ENCODE peak calls at places on chromosomes 3 and 15, in eight cellular contexts. One of them, this sample, is unnamed.

GRCh38 chr15:33915571-33916407 is 52.5 kb upstream of the CHRM5 start:
- DNase-seq in right lobe of liver: no peak
- DNase-seq in lower lobe of right lung: no peak
- DNase-seq in endothelial cell of umbilical vein: no peak
- DNase-seq in AG09309: no peak
- DNase-seq in BE2C: peak; percentile 43
- DNase-seq in esophagus muscularis mucosa: no peak
- DNase-seq in fibroblast of villous mesenchyme: no peak
- DNase-seq in this sample: no peak

GRCh38 chr3:32553459-32553858 is 17.2 kb downstream of the DYNC1LI1 start:
- DNase-seq in right lobe of liver: no peak
- DNase-seq in lower lobe of right lung: no peak
- DNase-seq in endothelial cell of umbilical vein: no peak
- DNase-seq in AG09309: no peak
- DNase-seq in BE2C: no peak
- DNase-seq in esophagus muscularis mucosa: no peak
- DNase-seq in fibroblast of villous mesenchyme: no peak
- DNase-seq in this sample: no peak

GRCh38 chr15:91855684-91856553 is 2.4 kb downstream of the SLCO3A1 start:
- DNase-seq in right lobe of liver: no peak
- DNase-seq in lower lobe of right lung: peak; percentile 61
- DNase-seq in endothelial cell of umbilical vein: no peak
- DNase-seq in AG09309: no peak
- DNase-seq in BE2C: peak; percentile 47
- DNase-seq in esophagus muscularis mucosa: peak; percentile 21
- DNase-seq in fibroblast of villous mesenchyme: no peak
- DNase-seq in this sample: peak; percentile 14

GRCh38 chr3:150377601-150378466 is 30.3 kb upstream of the TSC22D2 start:
- DNase-seq in right lobe of liver: no peak
- DNase-seq in lower lobe of right lung: no peak
- DNase-seq in endothelial cell of umbilical vein: no peak
- DNase-seq in AG09309: no peak
- DNase-seq in BE2C: no peak
- DNase-seq in esophagus muscularis mucosa: peak; percentile 68
- DNase-seq in fibroblast of villous mesenchyme: no peak
- DNase-seq in this sample: no peak

GRCh38 chr3:43791246-43791645 is 100.5 kb downstream of the ABHD5 start:
- DNase-seq in right lobe of liver: no peak
- DNase-seq in lower lobe of right lung: no peak
- DNase-seq in endothelial cell of umbilical vein: no peak
- DNase-seq in AG09309: no peak
- DNase-seq in BE2C: no peak
- DNase-seq in esophagus muscularis mucosa: peak; percentile 66
- DNase-seq in fibroblast of villous mesenchyme: no peak
- DNase-seq in this sample: no peak

GRCh38 chr15:29978411-29979382 is 104.1 kb upstream of the GOLGA8J start:
- DNase-seq in right lobe of liver: no peak
- DNase-seq in lower lobe of right lung: no peak
- DNase-seq in endothelial cell of umbilical vein: no peak
- DNase-seq in AG09309: no peak
- DNase-seq in BE2C: no peak
- DNase-seq in esophagus muscularis mucosa: peak; percentile 24
- DNase-seq in fibroblast of villous mesenchyme: peak; percentile 72
- DNase-seq in this sample: peak; percentile 43

GRCh38 chr15:83430436-83430835 is 16.7 kb upstream of the SH3GL3 start:
- DNase-seq in right lobe of liver: no peak
- DNase-seq in lower lobe of right lung: no peak
- DNase-seq in endothelial cell of umbilical vein: no peak
- DNase-seq in AG09309: no peak
- DNase-seq in BE2C: no peak
- DNase-seq in esophagus muscularis mucosa: no peak
- DNase-seq in fibroblast of villous mesenchyme: no peak
- DNase-seq in this sample: no peak

GRCh38 chr15:58952751-58953150 is 19.3 kb upstream of the SLTM start:
- DNase-seq in right lobe of liver: no peak
- DNase-seq in lower lobe of right lung: no peak
- DNase-seq in endothelial cell of umbilical vein: peak; percentile 19
- DNase-seq in AG09309: no peak
- DNase-seq in BE2C: no peak
- DNase-seq in esophagus muscularis mucosa: no peak
- DNase-seq in fibroblast of villous mesenchyme: no peak
- DNase-seq in this sample: no peak

GRCh38 chr3:184874709-184875644 is 63.0 kb downstream of the VPS8 start:
- DNase-seq in right lobe of liver: no peak
- DNase-seq in lower lobe of right lung: no peak
- DNase-seq in endothelial cell of umbilical vein: peak; percentile 52
- DNase-seq in AG09309: no peak
- DNase-seq in BE2C: peak; percentile 43
- DNase-seq in esophagus muscularis mucosa: no peak
- DNase-seq in fibroblast of villous mesenchyme: peak; percentile 35
- DNase-seq in this sample: no peak

GRCh38 chr15:80984856-80985255 is 4.8 kb downstream of the MESD start:
- DNase-seq in right lobe of liver: no peak
- DNase-seq in lower lobe of right lung: no peak
- DNase-seq in endothelial cell of umbilical vein: no peak
- DNase-seq in AG09309: no peak
- DNase-seq in BE2C: no peak
- DNase-seq in esophagus muscularis mucosa: no peak
- DNase-seq in fibroblast of villous mesenchyme: peak; percentile 45
- DNase-seq in this sample: no peak

GRCh38 chr3:49500408-49501257 is 30.6 kb downstream of the DAG1 start:
- DNase-seq in right lobe of liver: peak; percentile 61
- DNase-seq in lower lobe of right lung: peak; percentile 54
- DNase-seq in endothelial cell of umbilical vein: peak; percentile 79
- DNase-seq in AG09309: peak; percentile 96
- DNase-seq in BE2C: peak; percentile 34
- DNase-seq in esophagus muscularis mucosa: no peak
- DNase-seq in fibroblast of villous mesenchyme: peak; percentile 98
- DNase-seq in this sample: peak; percentile 94

GRCh38 chr15:75067123-75067854 is 43.9 kb downstream of the PPCDC start:
- DNase-seq in right lobe of liver: no peak
- DNase-seq in lower lobe of right lung: no peak
- DNase-seq in endothelial cell of umbilical vein: peak; percentile 39
- DNase-seq in AG09309: no peak
- DNase-seq in BE2C: no peak
- DNase-seq in esophagus muscularis mucosa: no peak
- DNase-seq in fibroblast of villous mesenchyme: peak; percentile 73
- DNase-seq in this sample: no peak

GRCh38 chr3:113594066-113594465 is 61.7 kb downstream of the SIDT1 start:
- DNase-seq in right lobe of liver: no peak
- DNase-seq in lower lobe of right lung: no peak
- DNase-seq in endothelial cell of umbilical vein: no peak
- DNase-seq in AG09309: no peak
- DNase-seq in BE2C: no peak
- DNase-seq in esophagus muscularis mucosa: no peak
- DNase-seq in fibroblast of villous mesenchyme: no peak
- DNase-seq in this sample: no peak

GRCh38 chr15:60546764-60547163 is 67.8 kb upstream of the ICE2 start:
- DNase-seq in right lobe of liver: no peak
- DNase-seq in lower lobe of right lung: no peak
- DNase-seq in endothelial cell of umbilical vein: no peak
- DNase-seq in AG09309: no peak
- DNase-seq in BE2C: no peak
- DNase-seq in esophagus muscularis mucosa: no peak
- DNase-seq in fibroblast of villous mesenchyme: no peak
- DNase-seq in this sample: no peak

GRCh38 chr3:49869525-49870126 is at the start of gene CAMKV:
- DNase-seq in right lobe of liver: no peak
- DNase-seq in lower lobe of right lung: no peak
- DNase-seq in endothelial cell of umbilical vein: no peak
- DNase-seq in AG09309: no peak
- DNase-seq in BE2C: peak; percentile 72
- DNase-seq in esophagus muscularis mucosa: no peak
- DNase-seq in fibroblast of villous mesenchyme: no peak
- DNase-seq in this sample: peak; percentile 88

GRCh38 chr3:129560931-129561594 is 18.1 kb downstream of the H1-8 start:
- DNase-seq in right lobe of liver: peak; percentile 55
- DNase-seq in lower lobe of right lung: peak; percentile 82
- DNase-seq in endothelial cell of umbilical vein: peak; percentile 82
- DNase-seq in AG09309: peak; percentile 51
- DNase-seq in BE2C: peak; percentile 90
- DNase-seq in esophagus muscularis mucosa: no peak
- DNase-seq in fibroblast of villous mesenchyme: peak; percentile 90
- DNase-seq in this sample: peak; percentile 99

GRCh38 chr15:65066635-65067333 is 1.0 kb downstream of the RASL12 start:
- DNase-seq in right lobe of liver: no peak
- DNase-seq in lower lobe of right lung: peak; percentile 39
- DNase-seq in endothelial cell of umbilical vein: no peak
- DNase-seq in AG09309: no peak
- DNase-seq in BE2C: no peak
- DNase-seq in esophagus muscularis mucosa: no peak
- DNase-seq in fibroblast of villous mesenchyme: no peak
- DNase-seq in this sample: peak; percentile 29

GRCh38 chr15:80323285-80323684 is 71.3 kb upstream of the CTXND1 start:
- DNase-seq in right lobe of liver: no peak
- DNase-seq in lower lobe of right lung: no peak
- DNase-seq in endothelial cell of umbilical vein: no peak
- DNase-seq in AG09309: no peak
- DNase-seq in BE2C: no peak
- DNase-seq in esophagus muscularis mucosa: no peak
- DNase-seq in fibroblast of villous mesenchyme: no peak
- DNase-seq in this sample: no peak

GRCh38 chr3:52022323-52023100 is 26.8 kb upstream of the RPL29 start:
- DNase-seq in right lobe of liver: no peak
- DNase-seq in lower lobe of right lung: no peak
- DNase-seq in endothelial cell of umbilical vein: no peak
- DNase-seq in AG09309: no peak
- DNase-seq in BE2C: peak; percentile 87
- DNase-seq in esophagus muscularis mucosa: no peak
- DNase-seq in fibroblast of villous mesenchyme: no peak
- DNase-seq in this sample: peak; percentile 96

GRCh38 chr3:21117397-21117796 is 633.6 kb downstream of the ZNF385D start:
- DNase-seq in right lobe of liver: no peak
- DNase-seq in lower lobe of right lung: no peak
- DNase-seq in endothelial cell of umbilical vein: no peak
- DNase-seq in AG09309: no peak
- DNase-seq in BE2C: no peak
- DNase-seq in esophagus muscularis mucosa: no peak
- DNase-seq in fibroblast of villous mesenchyme: no peak
- DNase-seq in this sample: no peak

GRCh38 chr3:157263027-157263426 is 103.1 kb upstream of the CCNL1 start:
- DNase-seq in right lobe of liver: no peak
- DNase-seq in lower lobe of right lung: no peak
- DNase-seq in endothelial cell of umbilical vein: peak; percentile 90
- DNase-seq in AG09309: no peak
- DNase-seq in BE2C: no peak
- DNase-seq in esophagus muscularis mucosa: no peak
- DNase-seq in fibroblast of villous mesenchyme: no peak
- DNase-seq in this sample: no peak

GRCh38 chr15:98690272-98690671 is 41.9 kb downstream of the IGF1R start:
- DNase-seq in right lobe of liver: no peak
- DNase-seq in lower lobe of right lung: no peak
- DNase-seq in endothelial cell of umbilical vein: no peak
- DNase-seq in AG09309: no peak
- DNase-seq in BE2C: no peak
- DNase-seq in esophagus muscularis mucosa: no peak
- DNase-seq in fibroblast of villous mesenchyme: no peak
- DNase-seq in this sample: no peak

GRCh38 chr3:85360742-85361387 is 402.1 kb downstream of the CADM2 start:
- DNase-seq in right lobe of liver: peak; percentile 31
- DNase-seq in lower lobe of right lung: no peak
- DNase-seq in endothelial cell of umbilical vein: peak; percentile 1
- DNase-seq in AG09309: no peak
- DNase-seq in BE2C: peak; percentile 79
- DNase-seq in esophagus muscularis mucosa: no peak
- DNase-seq in fibroblast of villous mesenchyme: peak; percentile 0
- DNase-seq in this sample: no peak
- TF ChIP-seq CTCF in right lobe of liver: peak; percentile 55
- TF ChIP-seq CTCF in lower lobe of right lung: peak; percentile 41
- TF ChIP-seq CTCF in endothelial cell of umbilical vein: peak; percentile 4
- TF ChIP-seq CTCF in AG09309: no peak
- TF ChIP-seq CTCF in BE2C: peak; percentile 91
- TF ChIP-seq CTCF in esophagus muscularis mucosa: peak; percentile 28
- TF ChIP-seq CTCF in fibroblast of villous mesenchyme: no peak
- TF ChIP-seq CTCF in this sample: no peak

DNA sequence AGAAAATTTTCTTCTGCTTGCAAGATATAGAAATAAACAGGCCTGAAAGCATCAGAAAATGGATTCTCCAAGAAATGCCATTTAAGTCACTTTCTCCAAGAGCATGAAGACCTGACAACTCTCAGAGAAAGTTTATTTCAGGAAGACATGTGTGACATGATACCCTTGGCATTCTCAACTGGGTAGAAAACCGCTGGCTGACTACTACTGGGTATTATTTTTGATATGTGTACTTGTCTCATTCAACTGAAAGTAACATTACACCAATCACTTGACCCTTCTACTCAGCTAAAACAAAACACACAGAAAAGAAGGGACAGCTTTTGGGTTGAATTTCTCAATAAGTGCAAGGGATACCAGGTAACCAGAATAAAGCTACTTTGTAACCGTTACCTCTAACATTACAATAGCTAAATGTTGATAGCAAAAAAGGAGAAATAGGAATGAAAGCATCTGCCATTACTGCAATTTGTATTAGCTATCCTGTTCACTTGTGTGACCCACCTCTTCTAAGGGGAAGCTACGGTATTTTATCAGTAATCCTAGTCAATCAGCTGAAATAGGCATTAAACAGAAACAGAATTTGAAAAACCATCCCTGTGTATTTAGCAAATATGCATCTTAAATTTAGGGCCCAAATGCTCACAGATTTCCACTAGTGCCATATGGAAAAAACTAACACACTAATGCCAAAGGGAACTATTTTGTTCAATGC is 7.3 kb downstream of the TRA2B start:
- DNase-seq in right lobe of liver: no peak
- DNase-seq in lower lobe of right lung: no peak
- DNase-seq in endothelial cell of umbilical vein: peak; percentile 27
- DNase-seq in AG09309: no peak
- DNase-seq in BE2C: no peak
- DNase-seq in esophagus muscularis mucosa: no peak
- DNase-seq in fibroblast of villous mesenchyme: no peak
- DNase-seq in this sample: no peak
- H3K4me3 ChIP-seq in right lobe of liver: no peak overlapping the region
- H3K4me3 ChIP-seq in lower lobe of right lung: peak overlapping the region; percentile 1
- H3K4me3 ChIP-seq in endothelial cell of umbilical vein: peak overlapping the region; percentile 98
- H3K4me3 ChIP-seq in AG09309: no peak overlapping the region
- H3K4me3 ChIP-seq in BE2C: no peak overlapping the region
- H3K4me3 ChIP-seq in esophagus muscularis mucosa: peak overlapping the region; percentile 20
- H3K4me3 ChIP-seq in fibroblast of villous mesenchyme: peak overlapping the region; percentile 19
- H3K4me3 ChIP-seq in this sample: peak overlapping the region; percentile 40

GRCh38 chr3:41893977-41894376 is 67.9 kb downstream of the ULK4 start:
- DNase-seq in right lobe of liver: no peak
- DNase-seq in lower lobe of right lung: no peak
- DNase-seq in endothelial cell of umbilical vein: peak; percentile 75
- DNase-seq in AG09309: peak; percentile 28
- DNase-seq in BE2C: no peak
- DNase-seq in esophagus muscularis mucosa: no peak
- DNase-seq in fibroblast of villous mesenchyme: peak; percentile 73
- DNase-seq in this sample: peak; percentile 46
- TF ChIP-seq CTCF in right lobe of liver: peak; percentile 55
- TF ChIP-seq CTCF in lower lobe of right lung: peak; percentile 52
- TF ChIP-seq CTCF in endothelial cell of umbilical vein: peak; percentile 14
- TF ChIP-seq CTCF in AG09309: peak; percentile 36
- TF ChIP-seq CTCF in BE2C: peak; percentile 38
- TF ChIP-seq CTCF in esophagus muscularis mucosa: peak; percentile 52
- TF ChIP-seq CTCF in fibroblast of villous mesenchyme: peak; percentile 53
- TF ChIP-seq CTCF in this sample: peak; percentile 59

GRCh38 chr3:193779933-193780332 is 186.9 kb downstream of the OPA1 start:
- DNase-seq in right lobe of liver: no peak
- DNase-seq in lower lobe of right lung: no peak
- DNase-seq in endothelial cell of umbilical vein: no peak
- DNase-seq in AG09309: no peak
- DNase-seq in BE2C: no peak
- DNase-seq in esophagus muscularis mucosa: no peak
- DNase-seq in fibroblast of villous mesenchyme: no peak
- DNase-seq in this sample: no peak
- H3K4me3 ChIP-seq in right lobe of liver: no peak overlapping the region
- H3K4me3 ChIP-seq in lower lobe of right lung: no peak overlapping the region
- H3K4me3 ChIP-seq in endothelial cell of umbilical vein: no peak overlapping the region
- H3K4me3 ChIP-seq in AG09309: no peak overlapping the region
- H3K4me3 ChIP-seq in BE2C: no peak overlapping the region
- H3K4me3 ChIP-seq in esophagus muscularis mucosa: no peak overlapping the region
- H3K4me3 ChIP-seq in fibroblast of villous mesenchyme: no peak overlapping the region
- H3K4me3 ChIP-seq in this sample: no peak overlapping the region

GRCh38 chr15:45276851-45277250 is 24.8 kb downstream of the SLC28A2 start:
- DNase-seq in right lobe of liver: no peak
- DNase-seq in lower lobe of right lung: no peak
- DNase-seq in endothelial cell of umbilical vein: peak; percentile 3
- DNase-seq in AG09309: peak; percentile 13
- DNase-seq in BE2C: no peak
- DNase-seq in esophagus muscularis mucosa: no peak
- DNase-seq in fibroblast of villous mesenchyme: peak; percentile 18
- DNase-seq in this sample: peak; percentile 78
- TF ChIP-seq CTCF in right lobe of liver: peak; percentile 66
- TF ChIP-seq CTCF in lower lobe of right lung: peak; percentile 38
- TF ChIP-seq CTCF in endothelial cell of umbilical vein: peak; percentile 8
- TF ChIP-seq CTCF in AG09309: peak; percentile 55
- TF ChIP-seq CTCF in BE2C: peak; percentile 65
- TF ChIP-seq CTCF in esophagus muscularis mucosa: peak; percentile 41
- TF ChIP-seq CTCF in fibroblast of villous mesenchyme: peak; percentile 33
- TF ChIP-seq CTCF in this sample: peak; percentile 40

This sample was measured in osteoblast.